ENCODE peak calls at places on chromosomes 16 and 17, in five cellular contexts. B, Q, Z, S and V are unnamed samples.

GRCh38 chr17:65145743-65146142 is 8.6 kb downstream of the RGS9 start:
- DNase-seq in B (no peak), Q (no peak), Z (no peak), S (no peak), V (no peak)

GRCh38 chr16:28621756-28622155 is 11.9 kb upstream of the SULT1A1 start:
- DNase-seq in B (no peak), Q (no peak), Z (no peak), S (no peak), V (no peak)

GRCh38 chr16:89506791-89507191 is 1.4 kb upstream of the SPG7 start:
- DNase-seq in B (no peak), Q (no peak), Z (no peak), S (no peak), V (no peak)

GRCh38 chr17:82424001-82424862 is 5.8 kb upstream of the OGFOD3 start:
- DNase-seq in B (no peak), Q (peak; percentile 55), Z (no peak), S (no peak), V (no peak)

GRCh38 chr16:85296859-85297698 is 184.8 kb upstream of the CIBAR2 start:
- DNase-seq in B (peak; percentile 58), Q (peak; percentile 58), Z (peak; percentile 70), S (no peak), V (no peak)

GRCh38 chr17:66405836-66406679 is 103.6 kb downstream of the PRKCA start:
- DNase-seq in B (peak; percentile 50), Q (no peak), Z (no peak), S (no peak), V (no peak)

GRCh38 chr17:27461192-27461859 is 5.1 kb downstream of the KSR1 start:
- DNase-seq in B (no peak), Q (no peak), Z (no peak), S (no peak), V (no peak)

GRCh38 chr16:84308120-84308519 is 13.4 kb downstream of the WFDC1 start:
- DNase-seq in B (peak; percentile 91), Q (peak; percentile 66), Z (peak; percentile 24), S (no peak), V (no peak)

GRCh38 chr16:80408014-80408413 is 132.8 kb upstream of the DYNLRB2 start:
- DNase-seq in B (no peak), Q (no peak), Z (no peak), S (no peak), V (no peak)

GRCh38 chr16:72561-73537 is at the start of gene RHBDF1:
- DNase-seq in B (peak; percentile 52), Q (peak; percentile 73), Z (peak; percentile 78), S (no peak), V (no peak)

GRCh38 chr17:27367121-27367981 is 73.4 kb downstream of the WSB1 start:
- DNase-seq in B (no peak), Q (no peak), Z (no peak), S (no peak), V (no peak)

GRCh38 chr17:46026815-46027125 is 27.7 kb downstream of the STH start:
- DNase-seq in B (no peak), Q (no peak), Z (no peak), S (no peak), V (no peak)

GRCh38 chr17:65359016-65359415 is 202.4 kb downstream of the AXIN2 start:
- DNase-seq in B (no peak), Q (no peak), Z (no peak), S (no peak), V (no peak)

DNA sequence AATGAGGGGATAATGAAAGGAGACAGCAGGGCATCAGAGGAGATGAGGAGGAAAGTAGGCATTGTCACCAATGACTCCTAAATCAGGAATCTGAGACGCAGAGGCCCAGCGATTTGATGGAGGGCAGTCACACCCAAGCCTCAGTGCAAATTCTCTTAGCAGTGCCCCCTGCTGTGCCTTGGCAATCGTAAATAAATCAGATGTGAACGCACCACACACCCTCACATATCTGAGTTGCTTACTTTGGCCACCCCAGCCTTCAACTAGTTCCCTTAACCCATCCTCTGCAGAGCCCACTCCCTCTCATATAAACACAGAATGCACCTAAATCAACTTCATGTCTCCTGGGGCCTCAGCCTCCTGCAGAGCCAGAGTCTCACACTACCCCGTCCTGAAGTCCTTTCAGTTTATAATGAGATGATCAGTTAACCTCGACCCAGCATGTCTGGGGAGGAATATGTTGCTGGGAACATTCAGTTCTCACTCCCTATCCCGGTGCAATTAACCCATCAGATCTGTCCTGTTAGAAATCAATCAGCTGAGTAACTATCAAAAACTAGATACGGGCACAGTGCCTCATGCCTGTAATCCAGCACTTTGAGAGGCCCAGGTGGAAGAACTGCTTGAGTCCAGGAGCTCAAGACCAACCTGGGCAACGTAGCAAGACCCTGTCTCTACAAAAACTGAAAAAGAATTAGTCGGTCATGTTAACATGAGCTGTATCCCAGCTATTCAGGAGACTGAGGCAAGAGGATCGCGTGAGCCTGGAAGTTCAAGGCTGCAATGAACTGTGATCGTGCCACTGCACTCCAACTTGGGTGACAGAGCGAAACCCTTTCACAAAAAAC is 78.4 kb downstream of the SLC39A11 start:
- DNase-seq in B (no peak), Q (no peak), Z (no peak), S (no peak), V (no peak)
- TF ChIP-seq CTCF in B (peak; percentile 19), Q (no peak), Z (no peak), S (no peak), V (no peak)

GRCh38 chr16:48864055-48864454 is 254.1 kb upstream of the N4BP1 start:
- DNase-seq in B (no peak), Q (no peak), Z (no peak), S (no peak), V (no peak)
- TF ChIP-seq CTCF in B (no peak), Q (no peak), Z (no peak), S (no peak), V (no peak)

DNA sequence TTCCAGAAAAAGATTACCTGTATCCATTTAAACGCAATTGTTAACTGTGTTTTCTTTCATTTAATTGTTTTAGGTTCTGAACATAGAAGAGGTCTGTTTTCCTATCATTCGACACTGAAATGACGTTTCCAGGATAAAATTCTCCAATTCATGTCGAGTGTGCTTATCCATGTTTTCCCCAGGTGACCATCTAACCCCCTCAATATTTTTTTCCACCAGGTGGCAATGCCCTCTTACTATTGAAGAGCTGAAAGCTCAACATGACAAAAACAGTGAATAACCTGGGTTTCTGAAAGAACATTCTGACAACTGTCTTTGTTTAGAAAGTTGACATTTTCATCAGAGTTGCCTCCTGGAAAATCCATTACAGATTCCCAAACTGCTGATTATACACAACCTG is 948.7 kb downstream of the KCNJ2 start:
- DNase-seq in B (peak; percentile 37), Q (no peak), Z (peak; percentile 24), S (no peak), V (no peak)
- TF ChIP-seq CTCF in B (peak; percentile 75), Q (peak; percentile 29), Z (peak; percentile 25), S (no peak), V (no peak)

GRCh38 chr17:12545877-12546513 is 119.7 kb upstream of the MYOCD start:
- DNase-seq in B (peak; percentile 5), Q (peak; percentile 19), Z (peak; percentile 49), S (no peak), V (no peak)
- TF ChIP-seq CTCF in B (peak; percentile 59), Q (peak; percentile 70), Z (peak; percentile 25), S (no peak), V (no peak)

DNA sequence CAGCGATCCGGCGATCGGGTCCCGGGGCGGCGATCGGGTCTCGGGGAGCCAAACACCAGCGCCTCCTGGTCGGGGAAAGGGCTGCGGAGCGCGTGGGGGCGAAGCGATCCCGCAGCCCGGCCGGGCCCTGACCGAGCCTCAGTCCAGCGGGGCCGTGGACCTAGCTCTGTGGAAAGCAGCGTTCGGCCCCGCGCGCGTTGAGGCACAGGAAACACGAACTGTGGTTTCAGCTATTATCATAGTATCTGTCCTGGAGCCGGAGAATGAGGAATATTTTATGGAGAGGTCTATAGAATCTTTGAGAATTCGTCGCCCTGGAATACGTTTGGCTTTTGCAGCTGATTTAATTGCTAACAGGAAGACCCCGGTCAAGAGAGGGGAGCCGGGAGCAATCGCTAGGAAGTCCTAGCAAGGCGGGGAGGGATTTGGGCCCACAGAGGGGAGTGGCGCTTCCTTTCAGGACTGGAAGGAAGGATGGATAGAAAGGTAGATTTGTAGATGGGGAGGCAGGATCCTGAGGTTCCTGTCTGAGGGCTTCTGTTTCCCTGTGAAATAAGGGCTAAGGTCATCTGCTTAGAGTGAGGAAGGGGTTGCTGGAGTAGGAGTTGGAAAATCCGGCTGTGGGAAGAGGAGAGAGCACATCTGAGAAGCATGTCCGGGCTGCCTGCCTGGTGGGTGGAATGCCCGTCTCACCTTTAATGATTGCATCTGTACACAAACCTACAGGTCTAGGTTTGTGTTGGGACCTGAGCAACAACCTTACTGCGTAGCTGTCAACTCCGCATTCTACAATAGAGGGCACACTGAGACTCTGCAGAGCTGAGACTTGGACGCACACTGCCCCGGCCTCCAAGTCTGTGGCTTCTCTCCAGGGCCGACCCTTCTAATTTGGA is 770 bp downstream of the CCNF start:
- DNase-seq in B (peak; percentile 37), Q (no peak), Z (no peak), S (no peak), V (no peak)
- TF ChIP-seq CTCF in B (peak; percentile 47), Q (no peak), Z (no peak), S (no peak), V (no peak)

GRCh38 chr16:31362476-31363405 is 7.8 kb downstream of the ITGAX start:
- DNase-seq in B (no peak), Q (no peak), Z (no peak), S (no peak), V (no peak)
- TF ChIP-seq CTCF in B (no peak), Q (no peak), Z (no peak), S (no peak), V (no peak)

DNA sequence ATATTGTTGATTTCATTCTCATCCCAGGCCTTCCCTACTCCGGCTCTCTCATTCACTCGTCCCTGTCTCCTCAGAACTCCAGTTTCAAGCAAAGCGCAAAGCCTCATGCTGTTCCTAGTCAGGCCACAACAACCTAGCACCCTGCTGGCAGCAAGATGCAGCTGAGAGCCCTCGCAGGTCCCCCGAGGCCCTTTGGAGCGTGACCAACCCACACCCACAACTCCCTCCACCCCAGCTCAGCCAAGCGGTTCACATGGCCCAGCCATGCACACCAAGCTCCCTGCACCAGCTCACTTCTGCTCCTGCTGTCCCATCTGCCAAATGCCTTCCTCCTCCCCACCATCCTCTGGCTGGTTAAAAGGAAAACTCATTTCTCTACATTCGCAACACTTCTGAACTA is 195.8 kb downstream of the IRX5 start:
- DNase-seq in B (no peak), Q (no peak), Z (no peak), S (no peak), V (no peak)
- TF ChIP-seq CTCF in B (no peak), Q (no peak), Z (no peak), S (no peak), V (no peak)

GRCh38 chr16:6926762-6927161 is 405.9 kb upstream of the RBFOX1 start:
- DNase-seq in B (no peak), Q (no peak), Z (no peak), S (no peak), V (no peak)

GRCh38 chr16:6932871-6933390 is 399.7 kb upstream of the RBFOX1 start:
- DNase-seq in B (no peak), Q (no peak), Z (no peak), S (no peak), V (no peak)

GRCh38 chr16:6926341-6926740 is 406.3 kb upstream of the RBFOX1 start:
- DNase-seq in B (no peak), Q (no peak), Z (no peak), S (no peak), V (no peak)

GRCh38 chr16:6929868-6930267 is 402.8 kb upstream of the RBFOX1 start:
- DNase-seq in B (no peak), Q (no peak), Z (no peak), S (no peak), V (no peak)
- TF ChIP-seq CTCF in B (no peak), Q (no peak), Z (no peak), S (no peak), V (no peak)